ENCODE peak calls at places on chromosome 1, in eight cellular contexts. One of them, this sample, is unnamed. For H3K4me1, the result is how much of the 10 kb centered on the place peaks cover.

GRCh38 chr1:64242895-64243756 is 39.7 kb downstream of the UBE2U start:
- DNase-seq in transverse colon: no peak
- DNase-seq in breast epithelium: no peak
- DNase-seq in K562: peak
- DNase-seq in endothelial cell of umbilical vein: peak
- DNase-seq in SK-N-SH: peak
- DNase-seq in sigmoid colon: no peak
- DNase-seq in GM23338: peak
- DNase-seq in this sample: no peak

GRCh38 chr1:235075121-235075954 is 53.3 kb downstream of the TOMM20 start:
- DNase-seq in transverse colon: peak
- DNase-seq in breast epithelium: peak
- DNase-seq in K562: no peak
- DNase-seq in endothelial cell of umbilical vein: peak
- DNase-seq in SK-N-SH: no peak
- DNase-seq in sigmoid colon: peak
- DNase-seq in GM23338: no peak
- DNase-seq in this sample: peak

GRCh38 chr1:201268604-201269151 is 14.6 kb upstream of the PKP1 start:
- DNase-seq in transverse colon: no peak
- DNase-seq in breast epithelium: no peak
- DNase-seq in K562: no peak
- DNase-seq in endothelial cell of umbilical vein: no peak
- DNase-seq in SK-N-SH: peak
- DNase-seq in sigmoid colon: peak
- DNase-seq in GM23338: no peak
- DNase-seq in this sample: peak

GRCh38 chr1:244660595-244660994 is 7.7 kb downstream of the DESI2 start:
- DNase-seq in transverse colon: no peak
- DNase-seq in breast epithelium: no peak
- DNase-seq in K562: no peak
- DNase-seq in endothelial cell of umbilical vein: no peak
- DNase-seq in SK-N-SH: no peak
- DNase-seq in sigmoid colon: no peak
- DNase-seq in GM23338: no peak
- DNase-seq in this sample: no peak

GRCh38 chr1:225418059-225418458 is 9.8 kb downstream of the LBR start:
- DNase-seq in transverse colon: no peak
- DNase-seq in breast epithelium: no peak
- DNase-seq in K562: no peak
- DNase-seq in endothelial cell of umbilical vein: no peak
- DNase-seq in SK-N-SH: no peak
- DNase-seq in sigmoid colon: no peak
- DNase-seq in GM23338: no peak
- DNase-seq in this sample: no peak

GRCh38 chr1:204725821-204726448 is 40.4 kb upstream of the LRRN2 start:
- DNase-seq in transverse colon: no peak
- DNase-seq in breast epithelium: no peak
- DNase-seq in K562: no peak
- DNase-seq in endothelial cell of umbilical vein: no peak
- DNase-seq in SK-N-SH: no peak
- DNase-seq in sigmoid colon: no peak
- DNase-seq in GM23338: no peak
- DNase-seq in this sample: no peak

GRCh38 chr1:108016451-108016920 is 51.5 kb upstream of the VAV3 start:
- DNase-seq in transverse colon: no peak
- DNase-seq in breast epithelium: no peak
- DNase-seq in K562: peak
- DNase-seq in endothelial cell of umbilical vein: peak
- DNase-seq in SK-N-SH: peak
- DNase-seq in sigmoid colon: no peak
- DNase-seq in GM23338: no peak
- DNase-seq in this sample: no peak

GRCh38 chr1:74819062-74819461 is 86.1 kb downstream of the TYW3 start:
- DNase-seq in transverse colon: no peak
- DNase-seq in breast epithelium: no peak
- DNase-seq in K562: no peak
- DNase-seq in endothelial cell of umbilical vein: no peak
- DNase-seq in SK-N-SH: no peak
- DNase-seq in sigmoid colon: no peak
- DNase-seq in GM23338: no peak
- DNase-seq in this sample: no peak

GRCh38 chr1:53327183-53327941 is 508 bp downstream of the LRP8 start:
- DNase-seq in transverse colon: peak
- DNase-seq in breast epithelium: no peak
- DNase-seq in K562: peak
- DNase-seq in endothelial cell of umbilical vein: peak
- DNase-seq in SK-N-SH: peak
- DNase-seq in sigmoid colon: no peak
- DNase-seq in GM23338: peak
- DNase-seq in this sample: peak

GRCh38 chr1:32984090-32984828 is 19.6 kb upstream of the RNF19B start:
- DNase-seq in transverse colon: no peak
- DNase-seq in breast epithelium: no peak
- DNase-seq in K562: no peak
- DNase-seq in endothelial cell of umbilical vein: no peak
- DNase-seq in SK-N-SH: peak
- DNase-seq in sigmoid colon: no peak
- DNase-seq in GM23338: peak
- DNase-seq in this sample: no peak

GRCh38 chr1:58861510-58861909 is 77.7 kb upstream of the JUN start:
- DNase-seq in transverse colon: no peak
- DNase-seq in breast epithelium: no peak
- DNase-seq in K562: no peak
- DNase-seq in endothelial cell of umbilical vein: no peak
- DNase-seq in SK-N-SH: no peak
- DNase-seq in sigmoid colon: no peak
- DNase-seq in GM23338: no peak
- DNase-seq in this sample: no peak

GRCh38 chr1:99535470-99536164 is 110.3 kb upstream of the PALMD start:
- DNase-seq in transverse colon: no peak
- DNase-seq in breast epithelium: no peak
- DNase-seq in K562: no peak
- DNase-seq in endothelial cell of umbilical vein: no peak
- DNase-seq in SK-N-SH: no peak
- DNase-seq in sigmoid colon: no peak
- DNase-seq in GM23338: no peak
- DNase-seq in this sample: no peak

GRCh38 chr1:118862755-118863154 is 125.4 kb downstream of the TBX15 start:
- DNase-seq in transverse colon: no peak
- DNase-seq in breast epithelium: no peak
- DNase-seq in K562: no peak
- DNase-seq in endothelial cell of umbilical vein: no peak
- DNase-seq in SK-N-SH: no peak
- DNase-seq in sigmoid colon: no peak
- DNase-seq in GM23338: no peak
- DNase-seq in this sample: no peak

GRCh38 chr1:225777058-225777582 is 506 bp upstream of the SRP9 start:
- DNase-seq in transverse colon: peak
- DNase-seq in breast epithelium: no peak
- DNase-seq in K562: peak
- DNase-seq in endothelial cell of umbilical vein: no peak
- DNase-seq in SK-N-SH: no peak
- DNase-seq in sigmoid colon: no peak
- DNase-seq in GM23338: no peak
- DNase-seq in this sample: no peak

GRCh38 chr1:31414692-31415370 is 1.8 kb downstream of the SERINC2 start:
- DNase-seq in transverse colon: no peak
- DNase-seq in breast epithelium: no peak
- DNase-seq in K562: no peak
- DNase-seq in endothelial cell of umbilical vein: no peak
- DNase-seq in SK-N-SH: no peak
- DNase-seq in sigmoid colon: no peak
- DNase-seq in GM23338: no peak
- DNase-seq in this sample: no peak

GRCh38 chr1:43981135-43981491 is 2.1 kb downstream of the B4GALT2 start:
- DNase-seq in transverse colon: peak
- DNase-seq in breast epithelium: no peak
- DNase-seq in K562: no peak
- DNase-seq in endothelial cell of umbilical vein: no peak
- DNase-seq in SK-N-SH: peak
- DNase-seq in sigmoid colon: no peak
- DNase-seq in GM23338: no peak
- DNase-seq in this sample: no peak

GRCh38 chr1:43979261-43979527 is 184 bp downstream of the B4GALT2 start:
- DNase-seq in transverse colon: no peak
- DNase-seq in breast epithelium: no peak
- DNase-seq in K562: no peak
- DNase-seq in endothelial cell of umbilical vein: no peak
- DNase-seq in SK-N-SH: no peak
- DNase-seq in sigmoid colon: no peak
- DNase-seq in GM23338: no peak
- DNase-seq in this sample: no peak

GRCh38 chr1:43978551-43979260 is at the start of gene B4GALT2:
- DNase-seq in transverse colon: peak
- DNase-seq in breast epithelium: no peak
- DNase-seq in K562: peak
- DNase-seq in endothelial cell of umbilical vein: peak
- DNase-seq in SK-N-SH: peak
- DNase-seq in sigmoid colon: no peak
- DNase-seq in GM23338: peak
- DNase-seq in this sample: peak

GRCh38 chr1:43980255-43981134 is 1.5 kb downstream of the B4GALT2 start:
- DNase-seq in transverse colon: no peak
- DNase-seq in breast epithelium: no peak
- DNase-seq in K562: no peak
- DNase-seq in endothelial cell of umbilical vein: no peak
- DNase-seq in SK-N-SH: peak
- DNase-seq in sigmoid colon: no peak
- DNase-seq in GM23338: no peak
- DNase-seq in this sample: no peak

GRCh38 chr1:43979528-43980254 is 681 bp downstream of the B4GALT2 start:
- DNase-seq in transverse colon: peak
- DNase-seq in breast epithelium: no peak
- DNase-seq in K562: peak
- DNase-seq in endothelial cell of umbilical vein: peak
- DNase-seq in SK-N-SH: peak
- DNase-seq in sigmoid colon: no peak
- DNase-seq in GM23338: peak
- DNase-seq in this sample: peak
- TF ChIP-seq POLR2AphosphoS5 in transverse colon: no peak
- TF ChIP-seq POLR2AphosphoS5 in breast epithelium: peak
- TF ChIP-seq POLR2AphosphoS5 in K562: peak
- TF ChIP-seq POLR2AphosphoS5 in endothelial cell of umbilical vein: no peak
- TF ChIP-seq POLR2AphosphoS5 in SK-N-SH: no peak
- TF ChIP-seq POLR2AphosphoS5 in sigmoid colon: no peak
- TF ChIP-seq POLR2AphosphoS5 in GM23338: peak
- TF ChIP-seq POLR2AphosphoS5 in this sample: peak

GRCh38 chr1:115651391-115651790 is 9.6 kb downstream of the VANGL1 start:
- DNase-seq in transverse colon: peak
- DNase-seq in breast epithelium: no peak
- DNase-seq in K562: no peak
- DNase-seq in endothelial cell of umbilical vein: no peak
- DNase-seq in SK-N-SH: no peak
- DNase-seq in sigmoid colon: no peak
- DNase-seq in GM23338: no peak
- DNase-seq in this sample: no peak
- H3K4me3 ChIP-seq in transverse colon: no peak
- H3K4me3 ChIP-seq in breast epithelium: no peak
- H3K4me3 ChIP-seq in K562: no peak
- H3K4me3 ChIP-seq in endothelial cell of umbilical vein: no peak
- H3K4me3 ChIP-seq in SK-N-SH: no peak
- H3K4me3 ChIP-seq in sigmoid colon: no peak
- H3K4me3 ChIP-seq in GM23338: no peak
- H3K4me3 ChIP-seq in this sample: no peak

DNA sequence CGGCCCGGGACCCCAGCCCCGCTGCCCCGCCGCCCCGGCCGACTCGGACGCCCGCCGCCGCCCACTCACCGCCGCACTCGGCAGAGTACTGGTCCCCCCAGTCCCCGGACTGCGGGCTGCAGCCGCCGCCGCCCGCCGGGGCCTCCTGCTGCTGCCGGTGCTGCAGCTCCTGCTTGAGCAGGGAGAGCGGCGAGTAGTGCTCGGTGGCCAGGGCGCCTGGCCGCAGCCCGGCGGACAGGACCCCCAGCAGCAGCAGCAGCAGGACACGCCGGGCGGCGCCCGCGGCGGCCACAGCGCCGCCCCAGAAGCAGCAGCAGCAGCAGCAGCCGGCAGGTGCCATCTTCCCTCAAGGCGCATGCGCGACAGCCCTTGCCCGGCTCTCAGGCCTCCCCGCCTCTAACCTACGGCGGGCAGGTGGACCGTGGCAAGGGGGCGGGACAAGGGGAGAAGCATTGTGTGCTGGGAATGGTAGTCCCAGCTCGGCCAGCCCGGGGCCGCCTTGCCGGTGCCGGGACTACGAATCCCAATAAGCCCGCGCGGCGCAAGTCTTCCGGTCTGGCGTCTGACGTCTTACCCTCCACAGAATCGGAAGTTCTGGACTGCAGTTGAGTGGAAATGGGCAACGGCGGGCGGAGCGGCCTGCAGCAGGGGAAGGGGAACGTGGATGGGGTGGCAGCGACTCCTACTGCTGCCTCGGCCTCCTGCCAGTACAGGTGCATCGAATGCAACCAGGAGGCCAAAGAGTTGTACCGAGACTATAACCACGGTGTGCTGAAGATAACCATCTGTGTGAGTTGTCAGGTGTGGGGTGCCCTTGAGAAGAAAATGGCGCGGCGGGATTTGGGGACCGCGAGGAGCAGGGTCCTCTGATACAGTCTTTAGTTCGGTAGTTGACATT is at the start of the genes ARV1 and TTC13:
- DNase-seq in transverse colon: peak
- DNase-seq in breast epithelium: peak
- DNase-seq in K562: peak
- DNase-seq in endothelial cell of umbilical vein: peak
- DNase-seq in SK-N-SH: peak
- DNase-seq in sigmoid colon: peak
- DNase-seq in GM23338: peak
- DNase-seq in this sample: peak
- H3K4me1 ChIP-seq in transverse colon: under half
- H3K4me1 ChIP-seq in breast epithelium: under half
- H3K4me1 ChIP-seq in K562: under half
- H3K4me1 ChIP-seq in endothelial cell of umbilical vein: under half
- H3K4me1 ChIP-seq in SK-N-SH: under half
- H3K4me1 ChIP-seq in sigmoid colon: under half
- H3K4me1 ChIP-seq in GM23338: under half
- H3K4me1 ChIP-seq in this sample: half or more

DNA sequence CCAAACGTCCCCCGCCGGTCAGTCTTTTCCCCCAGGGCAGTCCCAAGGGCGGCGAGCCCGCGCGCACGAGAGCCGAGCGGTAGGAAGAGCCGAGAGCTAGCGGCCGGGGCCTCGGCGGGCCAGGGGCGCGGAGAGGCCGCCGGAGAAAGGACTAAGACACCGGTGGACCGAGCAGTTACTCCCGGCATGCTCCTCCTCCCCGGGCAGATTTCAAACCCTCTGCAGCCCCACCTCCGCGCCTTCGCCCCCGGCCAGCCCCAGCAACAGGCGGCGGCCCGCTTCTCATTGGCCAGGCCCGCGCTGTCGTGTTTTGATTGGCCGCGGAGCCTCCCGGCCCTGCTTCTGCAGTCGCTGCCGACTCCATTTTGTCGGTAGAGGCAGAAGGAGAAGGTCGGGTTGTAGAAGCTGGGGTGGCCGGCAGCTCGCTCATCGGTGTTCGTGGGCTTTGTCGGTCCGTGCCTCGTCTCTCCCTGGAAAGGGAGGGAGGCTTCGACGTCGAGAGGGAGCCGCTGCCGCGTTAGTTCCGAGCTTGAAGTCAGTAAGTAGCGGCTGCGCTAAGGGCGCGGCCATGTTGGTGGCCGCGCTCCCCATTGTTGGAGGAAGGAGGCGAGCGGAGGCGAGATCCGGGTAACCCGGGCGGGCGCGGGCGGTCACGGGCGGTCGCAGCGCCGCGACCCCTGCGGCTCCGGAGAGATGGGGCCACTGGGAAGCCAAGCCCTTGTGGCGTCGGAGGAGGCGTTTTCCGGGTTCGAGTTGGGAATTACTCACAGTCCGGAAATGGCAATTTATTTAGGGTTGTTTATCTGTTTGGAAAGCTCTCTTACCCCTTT is at the start of gene PNRC2:
- DNase-seq in transverse colon: peak
- DNase-seq in breast epithelium: peak
- DNase-seq in K562: peak
- DNase-seq in endothelial cell of umbilical vein: peak
- DNase-seq in SK-N-SH: peak
- DNase-seq in sigmoid colon: peak
- DNase-seq in GM23338: peak
- DNase-seq in this sample: peak
- TF ChIP-seq POLR2AphosphoS5 in transverse colon: peak
- TF ChIP-seq POLR2AphosphoS5 in breast epithelium: peak
- TF ChIP-seq POLR2AphosphoS5 in K562: peak
- TF ChIP-seq POLR2AphosphoS5 in endothelial cell of umbilical vein: peak
- TF ChIP-seq POLR2AphosphoS5 in SK-N-SH: peak
- TF ChIP-seq POLR2AphosphoS5 in sigmoid colon: peak
- TF ChIP-seq POLR2AphosphoS5 in GM23338: peak
- TF ChIP-seq POLR2AphosphoS5 in this sample: peak